ENCODE peak calls at places on chromosomes 1 and 21, in five cellular contexts. One of them, this sample, is unnamed.

GRCh38 chr1:2904191-2904590 is 102.7 kb upstream of the TTC34 start:
- DNase-seq in SK-N-SH: no peak
- DNase-seq in IMR-90: no peak
- DNase-seq in mammary epithelial cell: no peak
- DNase-seq in H9: no peak
- DNase-seq in this sample: no peak

GRCh38 chr1:40980453-40981121 is 1.1 kb downstream of the CTPS1 start:
- DNase-seq in SK-N-SH: peak; percentile 44
- DNase-seq in IMR-90: peak; percentile 50
- DNase-seq in mammary epithelial cell: peak; percentile 35
- DNase-seq in H9: peak; percentile 45
- DNase-seq in this sample: peak; percentile 54

GRCh38 chr1:157523774-157524501 is 28.4 kb downstream of the FCRL5 start:
- DNase-seq in IMR-90: no peak
- DNase-seq in SK-N-SH: no peak
- DNase-seq in mammary epithelial cell: no peak
- DNase-seq in H9: no peak
- DNase-seq in this sample: peak; percentile 98

GRCh38 chr1:21845646-21846641 is 33.9 kb downstream of the LDLRAD2 start:
- DNase-seq in H9: no peak
- DNase-seq in IMR-90: no peak
- DNase-seq in SK-N-SH: no peak
- DNase-seq in mammary epithelial cell: no peak
- DNase-seq in this sample: no peak

GRCh38 chr1:40462956-40463590 is 12.8 kb downstream of the ZFP69B start:
- DNase-seq in IMR-90: no peak
- DNase-seq in mammary epithelial cell: no peak
- DNase-seq in H9: no peak
- DNase-seq in SK-N-SH: no peak
- DNase-seq in this sample: no peak

GRCh38 chr1:181101581-181102226 is 13.2 kb downstream of the IER5 start:
- DNase-seq in SK-N-SH: no peak
- DNase-seq in mammary epithelial cell: peak; percentile 66
- DNase-seq in H9: peak; percentile 80
- DNase-seq in IMR-90: peak; percentile 74
- DNase-seq in this sample: no peak

GRCh38 chr1:82269466-82269865 is 468.7 kb downstream of the ADGRL2 start:
- DNase-seq in mammary epithelial cell: peak; percentile 62
- DNase-seq in H9: no peak
- DNase-seq in IMR-90: no peak
- DNase-seq in SK-N-SH: no peak
- DNase-seq in this sample: no peak

GRCh38 chr21:15282666-15283065 is 217.9 kb upstream of the NRIP1 start:
- DNase-seq in H9: no peak
- DNase-seq in mammary epithelial cell: peak; percentile 51
- DNase-seq in IMR-90: no peak
- DNase-seq in SK-N-SH: no peak
- DNase-seq in this sample: no peak

GRCh38 chr1:34425785-34426184 is 249.1 kb downstream of the C1orf94 start:
- DNase-seq in IMR-90: no peak
- DNase-seq in mammary epithelial cell: no peak
- DNase-seq in H9: no peak
- DNase-seq in SK-N-SH: no peak
- DNase-seq in this sample: no peak

GRCh38 chr1:37661401-37661800 is 26.7 kb upstream of the RSPO1 start:
- DNase-seq in IMR-90: peak; percentile 7
- DNase-seq in SK-N-SH: no peak
- DNase-seq in H9: no peak
- DNase-seq in mammary epithelial cell: peak; percentile 87
- DNase-seq in this sample: no peak

GRCh38 chr1:178155478-178156255 is 61.8 kb downstream of the RASAL2 start:
- DNase-seq in mammary epithelial cell: no peak
- DNase-seq in IMR-90: no peak
- DNase-seq in H9: no peak
- DNase-seq in SK-N-SH: no peak
- DNase-seq in this sample: no peak

GRCh38 chr1:11279630-11280029 is 6.6 kb downstream of the UBIAD1 start:
- DNase-seq in IMR-90: no peak
- DNase-seq in SK-N-SH: no peak
- DNase-seq in mammary epithelial cell: no peak
- DNase-seq in H9: no peak
- DNase-seq in this sample: no peak

GRCh38 chr21:42308161-42308913 is 6.9 kb downstream of the TFF3 start:
- DNase-seq in IMR-90: no peak
- DNase-seq in SK-N-SH: no peak
- DNase-seq in H9: no peak
- DNase-seq in mammary epithelial cell: no peak
- DNase-seq in this sample: no peak

GRCh38 chr21:44442266-44443125 is 12.8 kb upstream of the LRRC3 start:
- DNase-seq in H9: no peak
- DNase-seq in SK-N-SH: no peak
- DNase-seq in IMR-90: no peak
- DNase-seq in mammary epithelial cell: no peak
- DNase-seq in this sample: no peak

GRCh38 chr1:166237675-166238074 is 70.9 kb upstream of the FAM78B start:
- DNase-seq in mammary epithelial cell: no peak
- DNase-seq in H9: no peak
- DNase-seq in SK-N-SH: no peak
- DNase-seq in IMR-90: no peak
- DNase-seq in this sample: no peak

GRCh38 chr1:99969729-99970591 is at the start of gene SLC35A3:
- DNase-seq in H9: peak; percentile 84
- DNase-seq in mammary epithelial cell: peak; percentile 77
- DNase-seq in IMR-90: peak; percentile 61
- DNase-seq in SK-N-SH: peak; percentile 92
- DNase-seq in this sample: peak; percentile 63

GRCh38 chr21:38825901-38826300 is 20.2 kb downstream of the ETS2 start:
- DNase-seq in IMR-90: no peak
- DNase-seq in SK-N-SH: no peak
- DNase-seq in mammary epithelial cell: no peak
- DNase-seq in H9: no peak
- DNase-seq in this sample: no peak

GRCh38 chr1:184691719-184692324 is 62.8 kb downstream of the EDEM3 start:
- DNase-seq in IMR-90: peak; percentile 68
- DNase-seq in SK-N-SH: peak; percentile 36
- DNase-seq in mammary epithelial cell: peak; percentile 41
- DNase-seq in H9: no peak
- DNase-seq in this sample: peak; percentile 32

GRCh38 chr1:20684050-20684620 is 23.0 kb upstream of the DDOST start:
- DNase-seq in mammary epithelial cell: no peak
- DNase-seq in H9: no peak
- DNase-seq in IMR-90: no peak
- DNase-seq in SK-N-SH: no peak
- DNase-seq in this sample: no peak
- H2AFZ ChIP-seq in mammary epithelial cell: no peak overlapping the region
- H2AFZ ChIP-seq in H9: no peak overlapping the region
- H2AFZ ChIP-seq in IMR-90: no peak overlapping the region
- H2AFZ ChIP-seq in SK-N-SH: no peak overlapping the region
- H2AFZ ChIP-seq in this sample: no peak overlapping the region

DNA sequence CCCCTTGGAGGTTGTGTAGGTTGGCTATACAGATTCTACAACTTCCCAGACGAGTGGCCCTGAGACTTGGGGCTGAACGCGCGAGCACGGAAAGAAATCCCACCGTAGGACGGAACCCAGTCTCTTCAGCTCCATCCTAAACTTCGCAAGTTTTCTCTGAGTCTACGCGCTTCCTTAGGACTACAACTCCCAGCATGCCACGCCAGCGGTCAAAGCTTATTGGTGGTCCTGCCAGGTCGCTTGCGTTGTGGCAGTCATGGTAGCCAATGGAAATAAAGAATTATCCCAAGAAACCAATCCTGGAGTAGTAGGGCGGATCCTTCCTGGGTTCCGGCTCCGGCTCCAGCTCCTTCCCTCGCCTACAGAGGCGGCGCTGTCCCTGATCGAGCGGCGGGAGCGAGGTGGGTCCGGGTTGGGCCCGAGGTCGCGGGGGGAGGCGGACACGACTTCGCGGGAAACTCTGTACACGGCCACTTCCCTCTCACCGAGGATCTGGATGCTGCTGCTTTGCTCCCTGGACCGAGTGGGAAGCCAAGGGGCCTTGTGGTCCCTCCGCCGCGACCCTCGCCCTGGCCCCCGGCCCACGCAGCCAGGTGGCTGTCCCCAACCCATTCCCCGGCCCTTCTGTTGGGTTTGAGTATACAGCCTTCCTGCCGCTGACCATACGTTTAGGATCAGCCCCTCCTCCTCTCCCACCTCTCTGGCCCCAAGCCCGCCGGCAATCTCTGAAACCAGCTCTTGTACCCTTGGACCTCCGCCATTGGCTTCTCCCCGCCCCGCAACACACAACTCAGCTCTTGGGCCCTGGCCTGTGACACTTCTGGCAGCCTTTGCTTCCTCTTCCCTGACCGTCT is at the start of gene ZNF691:
- DNase-seq in H9: peak; percentile 97
- DNase-seq in mammary epithelial cell: peak; percentile 96
- DNase-seq in IMR-90: peak; percentile 98
- DNase-seq in SK-N-SH: peak; percentile 95
- DNase-seq in this sample: peak; percentile 98
- TF ChIP-seq CTCF in H9: peak; percentile 49
- TF ChIP-seq CTCF in mammary epithelial cell: peak; percentile 17
- TF ChIP-seq CTCF in IMR-90: peak; percentile 42
- TF ChIP-seq CTCF in SK-N-SH: peak; percentile 48
- TF ChIP-seq CTCF in this sample: peak; percentile 37

DNA sequence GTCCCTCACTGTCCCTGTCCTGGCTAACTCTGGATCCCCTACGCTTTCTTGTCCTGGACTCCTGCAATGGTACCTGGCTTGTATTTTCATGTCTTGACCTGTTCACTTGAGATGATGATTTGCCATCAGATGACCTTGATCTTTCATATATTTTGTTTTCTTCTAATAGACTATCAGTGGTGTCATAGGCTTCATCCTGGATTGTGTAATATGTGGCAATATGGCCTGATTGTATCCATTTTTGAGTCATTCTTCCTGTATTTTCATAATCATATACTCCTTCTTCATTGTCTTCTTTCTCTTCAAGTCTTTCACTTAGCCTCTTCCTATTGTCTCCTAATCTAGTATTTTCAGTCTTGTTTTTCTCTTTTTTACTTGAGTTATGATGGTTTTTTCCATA is 11.1 kb downstream of the FLG start:
- DNase-seq in IMR-90: no peak
- DNase-seq in mammary epithelial cell: no peak
- DNase-seq in H9: no peak
- DNase-seq in SK-N-SH: no peak
- DNase-seq in this sample: no peak
- H3K9me3 ChIP-seq in IMR-90: peaks cover 15% of the 10 kb centered on the region
- H3K9me3 ChIP-seq in mammary epithelial cell: peaks cover 13% of the 10 kb centered on the region
- H3K9me3 ChIP-seq in H9: peaks cover 84% of the 10 kb centered on the region
- H3K9me3 ChIP-seq in SK-N-SH: no peaks in the 10 kb centered on the region
- H3K9me3 ChIP-seq in this sample: no peaks in the 10 kb centered on the region

DNA sequence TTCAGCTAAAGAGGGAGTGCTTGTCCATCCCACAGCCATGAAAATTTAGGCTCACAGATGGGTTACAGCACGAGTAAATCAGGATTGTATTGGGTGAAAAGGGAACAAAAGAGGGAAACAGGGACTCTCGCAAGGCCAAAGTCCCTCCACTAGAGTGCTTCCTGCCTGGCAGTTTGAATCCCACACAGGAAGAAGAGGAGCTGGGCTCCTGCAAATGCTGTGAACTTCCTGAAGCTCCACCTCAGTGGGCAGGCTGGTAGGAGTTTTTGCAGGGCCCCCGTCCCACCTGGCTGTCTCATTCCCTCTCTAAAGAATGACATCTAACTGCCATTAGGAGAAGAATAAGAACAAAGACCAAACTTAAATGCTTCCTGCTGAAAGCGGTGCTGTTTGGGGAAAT is 712.0 kb upstream of the PRMT6 start:
- DNase-seq in SK-N-SH: no peak
- DNase-seq in H9: peak; percentile 45
- DNase-seq in IMR-90: no peak
- DNase-seq in mammary epithelial cell: no peak
- DNase-seq in this sample: no peak
- H2AFZ ChIP-seq in SK-N-SH: no peak overlapping the region
- H2AFZ ChIP-seq in H9: peak overlapping the region; percentile 87
- H2AFZ ChIP-seq in IMR-90: no peak overlapping the region
- H2AFZ ChIP-seq in mammary epithelial cell: no peak overlapping the region
- H2AFZ ChIP-seq in this sample: no peak overlapping the region

GRCh38 chr1:10071640-10072039 is 38.9 kb downstream of the UBE4B start:
- DNase-seq in SK-N-SH: no peak
- DNase-seq in H9: no peak
- DNase-seq in IMR-90: no peak
- DNase-seq in mammary epithelial cell: no peak
- DNase-seq in this sample: no peak

GRCh38 chr1:10065760-10066159 is 33.0 kb downstream of the UBE4B start:
- DNase-seq in IMR-90: no peak
- DNase-seq in mammary epithelial cell: no peak
- DNase-seq in SK-N-SH: no peak
- DNase-seq in H9: no peak
- DNase-seq in this sample: no peak

GRCh38 chr1:10070206-10070605 is 37.4 kb downstream of the UBE4B start:
- DNase-seq in SK-N-SH: no peak
- DNase-seq in mammary epithelial cell: no peak
- DNase-seq in H9: no peak
- DNase-seq in IMR-90: peak; percentile 72
- DNase-seq in this sample: no peak

GRCh38 chr1:10065344-10065685 is 32.6 kb downstream of the UBE4B start:
- DNase-seq in SK-N-SH: no peak
- DNase-seq in IMR-90: no peak
- DNase-seq in mammary epithelial cell: no peak
- DNase-seq in H9: no peak
- DNase-seq in this sample: no peak

DNA sequence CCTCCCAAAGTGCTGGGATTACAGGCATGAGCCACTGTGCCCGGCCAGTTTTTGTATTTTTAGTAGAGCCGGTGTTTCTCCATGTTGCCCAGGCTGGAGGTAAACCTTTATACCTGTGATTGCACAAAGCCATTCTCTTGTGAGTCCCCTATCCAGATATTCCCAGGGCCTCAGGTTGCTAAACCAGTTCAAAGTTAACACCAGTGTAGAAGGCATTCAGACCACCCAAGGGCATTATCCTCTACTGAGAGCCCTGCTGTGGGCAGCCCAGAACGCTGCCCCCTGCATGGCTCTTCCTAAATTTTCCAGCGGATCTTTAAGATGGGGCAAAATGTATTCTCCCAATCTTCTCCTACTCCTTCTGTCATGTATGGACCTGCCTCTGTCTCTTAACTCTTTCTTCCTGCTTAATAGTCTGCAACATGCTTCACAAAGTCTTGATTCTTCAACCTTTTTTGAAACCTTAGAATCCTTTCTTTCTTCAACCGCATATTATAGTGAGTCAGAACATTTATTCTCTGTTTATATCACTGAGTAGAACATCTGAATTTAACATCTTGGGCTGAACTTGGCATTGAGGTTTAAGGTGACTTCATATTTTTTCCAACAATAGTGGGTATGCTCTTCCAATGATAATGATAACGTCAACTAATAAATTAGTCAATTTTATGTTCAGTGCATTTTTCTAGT is 36.0 kb downstream of the UBE4B start:
- DNase-seq in mammary epithelial cell: peak; percentile 82
- DNase-seq in H9: no peak
- DNase-seq in IMR-90: peak; percentile 47
- DNase-seq in SK-N-SH: no peak
- DNase-seq in this sample: no peak
- TF ChIP-seq CTCF in mammary epithelial cell: no peak
- TF ChIP-seq CTCF in H9: peak; percentile 14
- TF ChIP-seq CTCF in IMR-90: no peak
- TF ChIP-seq CTCF in SK-N-SH: no peak
- TF ChIP-seq CTCF in this sample: no peak

This sample was measured in MM.1S.